ENCODE peak calls at places on chromosomes 11 and 22, in four cellular contexts. B is fibroblast of lung, C is Calu3, L is cardiac fibroblast. H is an unnamed sample.
A peak's percentile ranks its signal among the peaks of the same experiment; 100 is the strongest.

GRCh38 chr11:126840201-126840886 is 160.2 kb downstream of the KIRREL3 start:
- DNase-seq in B (peak; percentile 86), C (no peak), L (no peak), H (no peak)

GRCh38 chr11:12569499-12570040 is 104.7 kb upstream of the TEAD1 start:
- DNase-seq in B (peak; percentile 91), C (no peak), L (peak; percentile 48), H (no peak)

GRCh38 chr22:36208934-36209333 is 7.3 kb upstream of the APOL4 start:
- DNase-seq in B (no peak), C (no peak), L (no peak), H (no peak)

GRCh38 chr22:40215266-40215665 is 37.5 kb downstream of the TNRC6B start:
- DNase-seq in B (no peak), C (no peak), L (peak; percentile 15), H (no peak)

GRCh38 chr11:117420598-117420997 is 92.9 kb downstream of the CEP164 start:
- DNase-seq in B (no peak), C (no peak), L (no peak), H (no peak)

GRCh38 chr11:120651396-120651795 is 139.8 kb downstream of the GRIK4 start:
- DNase-seq in B (no peak), C (no peak), L (no peak), H (no peak)

GRCh38 chr22:31917227-31917921 is 27.0 kb upstream of the YWHAH start:
- DNase-seq in B (no peak), C (no peak), L (no peak), H (no peak)

GRCh38 chr11:17343907-17344306 is 7.7 kb upstream of the NCR3LG1 start:
- DNase-seq in B (peak; percentile 91), C (no peak), L (peak; percentile 87), H (peak; percentile 59)

GRCh38 chr11:62805044-62805892 is at the start of gene NXF1:
- DNase-seq in B (peak; percentile 88), C (peak; percentile 95), L (peak; percentile 98), H (peak; percentile 90)

GRCh38 chr11:119346605-119347004 is at the start of gene MFRP:
- DNase-seq in B (no peak), C (no peak), L (no peak), H (no peak)

GRCh38 chr22:17097062-17097461 is 12.3 kb downstream of the IL17RA start:
- DNase-seq in B (no peak), C (no peak), L (no peak), H (no peak)

GRCh38 chr11:8342821-8343681 is 79.4 kb upstream of the LMO1 start:
- DNase-seq in B (no peak), C (peak; percentile 31), L (no peak), H (no peak)

GRCh38 chr22:48954781-48955311 is 872.8 kb downstream of the BRD1 start:
- DNase-seq in B (no peak), C (no peak), L (no peak), H (no peak)

GRCh38 chr11:117232911-117233409 is 489 bp downstream of the RNF214 start:
- DNase-seq in B (no peak), C (no peak), L (no peak), H (no peak)

GRCh38 chr11:45168366-45169130 is 22.1 kb downstream of the PRDM11 start:
- DNase-seq in B (no peak), C (no peak), L (no peak), H (no peak)

GRCh38 chr11:22472306-22472705 is 134.1 kb downstream of the SLC17A6 start:
- DNase-seq in B (no peak), C (peak; percentile 10), L (no peak), H (no peak)

GRCh38 chr11:103624708-103625623 is 411.5 kb upstream of the DDI1 start:
- DNase-seq in B (peak; percentile 99), C (no peak), L (peak; percentile 94), H (peak; percentile 80)

GRCh38 chr11:72637926-72638325 is 36.3 kb downstream of the PDE2A start:
- DNase-seq in B (no peak), C (no peak), L (no peak), H (no peak)

GRCh38 chr22:19607198-19608113 is 83.2 kb upstream of the CLDN5 start:
- DNase-seq in B (no peak), C (no peak), L (peak; percentile 16), H (no peak)

GRCh38 chr11:28107331-28107725 is 628 bp downstream of the KIF18A start:
- DNase-seq in B (no peak), C (no peak), L (no peak), H (no peak)

GRCh38 chr11:68999093-68999747 is 13.8 kb downstream of the MRGPRF start:
- DNase-seq in B (peak; percentile 20), C (no peak), L (no peak), H (no peak)

GRCh38 chr11:134266841-134267251 is 9.3 kb upstream of the GLB1L3 start:
- DNase-seq in B (peak; percentile 88), C (no peak), L (peak; percentile 73), H (peak; percentile 66)

GRCh38 chr11:79039122-79039521 is 401.7 kb downstream of the TENM4 start:
- DNase-seq in B (peak; percentile 27), C (no peak), L (peak; percentile 6), H (no peak)

GRCh38 chr11:14554959-14555358 is 34.8 kb upstream of the PSMA1 start:
- DNase-seq in B (no peak), C (no peak), L (peak; percentile 81), H (no peak)

H was measured in AG09319.